ENCODE peak calls at places on chromosome 20, in seven cellular contexts. I is nephron progenitor cell, Q is GM20000, N is AG09319, X is fibroblast of lung, H is heart right ventricle, Y is bronchial epithelial cell. L is an unnamed sample.

GRCh38 chr20:23588434-23589403 is 17.0 kb downstream of the CST9 start:
- DNase-seq in I (no peak), Q (no peak), N (no peak), X (no peak), H (no peak), Y (peak), L (no peak)

GRCh38 chr20:60238992-60239655 is 280.9 kb downstream of the CDH26 start:
- DNase-seq in I (no peak), Q (no peak), N (no peak), X (peak), H (no peak), Y (no peak), L (no peak)

GRCh38 chr20:33482581-33482980 is 7.3 kb upstream of the CBFA2T2 start:
- DNase-seq in I (no peak), Q (no peak), N (no peak), X (no peak), H (no peak), Y (no peak), L (no peak)

GRCh38 chr20:53949319-53949839 is 121.0 kb downstream of the BCAS1 start:
- DNase-seq in I (no peak), Q (peak), N (no peak), X (peak), H (peak), Y (peak), L (peak)

GRCh38 chr20:47124235-47124717 is 229.6 kb downstream of the EYA2 start:
- DNase-seq in I (no peak), Q (no peak), N (no peak), X (no peak), H (no peak), Y (peak), L (no peak)

GRCh38 chr20:56929606-56930005 is 300.5 kb downstream of the TFAP2C start:
- DNase-seq in I (no peak), Q (no peak), N (no peak), X (no peak), H (no peak), Y (no peak), L (no peak)

GRCh38 chr20:48454721-48455490 is 372.9 kb downstream of the PREX1 start:
- DNase-seq in I (no peak), Q (no peak), N (no peak), X (no peak), H (no peak), Y (no peak), L (no peak)

GRCh38 chr20:57325632-57326356 is 3.8 kb upstream of the SPO11 start:
- DNase-seq in I (no peak), Q (no peak), N (no peak), X (no peak), H (no peak), Y (no peak), L (no peak)

GRCh38 chr20:61682998-61683681 is 382.5 kb downstream of the TAF4 start:
- DNase-seq in I (no peak), Q (no peak), N (no peak), X (peak), H (no peak), Y (no peak), L (no peak)

GRCh38 chr20:59676877-59677140 is 72.5 kb downstream of the PHACTR3 start:
- DNase-seq in I (no peak), Q (no peak), N (no peak), X (no peak), H (no peak), Y (no peak), L (no peak)

GRCh38 chr20:17845701-17846475 is 122.7 kb downstream of the SNX5 start:
- DNase-seq in I (no peak), Q (no peak), N (no peak), X (peak), H (no peak), Y (no peak), L (no peak)

GRCh38 chr20:417801-418342 is 9.8 kb downstream of the RBCK1 start:
- DNase-seq in I (no peak), Q (no peak), N (no peak), X (no peak), H (no peak), Y (no peak), L (no peak)

GRCh38 chr20:2585811-2586210 is 49.4 kb downstream of the TMC2 start:
- DNase-seq in I (no peak), Q (no peak), N (no peak), X (peak), H (no peak), Y (peak), L (peak)

GRCh38 chr20:22583773-22584629 is at the start of gene FOXA2:
- DNase-seq in I (peak), Q (no peak), N (no peak), X (no peak), H (no peak), Y (peak), L (peak)

GRCh38 chr20:22582386-22582959 is 1.9 kb downstream of the FOXA2 start:
- DNase-seq in I (no peak), Q (no peak), N (no peak), X (no peak), H (no peak), Y (peak), L (no peak)

GRCh38 chr20:22581437-22582385 is 2.7 kb downstream of the FOXA2 start:
- DNase-seq in I (peak), Q (no peak), N (no peak), X (no peak), H (no peak), Y (no peak), L (no peak)

GRCh38 chr20:22584630-22584921 is 204 bp upstream of the FOXA2 start:
- DNase-seq in I (peak), Q (no peak), N (no peak), X (no peak), H (no peak), Y (peak), L (peak)

GRCh38 chr20:22582960-22583772 is 1.2 kb downstream of the FOXA2 start:
- DNase-seq in I (peak), Q (no peak), N (no peak), X (no peak), H (no peak), Y (peak), L (no peak)
- TF ChIP-seq CTCF in I (no peak), Q (no peak), N (no peak), X (no peak), H (no peak), Y (peak), L (no peak)

GRCh38 chr20:12798286-12798685 is 210.5 kb upstream of the SPTLC3 start:
- DNase-seq in I (no peak), Q (no peak), N (no peak), X (no peak), H (no peak), Y (no peak), L (no peak)
- TF ChIP-seq CTCF in I (no peak), Q (no peak), N (no peak), X (no peak), H (no peak), Y (no peak), L (no peak)

DNA sequence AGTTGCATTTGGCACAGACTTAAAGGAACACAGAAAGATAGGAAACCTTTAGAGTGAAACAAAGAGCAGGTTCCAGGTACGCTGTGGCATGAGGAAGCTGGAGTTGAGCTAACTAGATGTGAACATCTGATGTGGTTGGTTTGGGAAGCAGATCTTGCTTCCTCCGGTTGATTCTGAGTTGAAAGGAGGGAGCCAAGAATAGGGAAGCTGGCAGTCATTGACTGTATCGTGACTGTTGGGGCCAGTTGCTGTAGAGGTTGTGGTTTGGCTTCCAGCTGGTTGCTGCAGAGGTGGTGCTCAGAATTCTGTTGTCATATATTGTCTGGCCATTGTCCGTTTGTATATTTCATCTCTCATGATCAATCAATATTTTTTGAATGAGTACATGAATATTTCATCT is 325.9 kb downstream of the PLCB1 start:
- DNase-seq in I (no peak), Q (no peak), N (no peak), X (no peak), H (no peak), Y (no peak), L (no peak)
- TF ChIP-seq CTCF in I (no peak), Q (no peak), N (no peak), X (no peak), H (no peak), Y (no peak), L (no peak)

GRCh38 chr20:51386586-51386985 is 155.9 kb downstream of the NFATC2 start:
- DNase-seq in I (no peak), Q (no peak), N (no peak), X (no peak), H (no peak), Y (no peak), L (no peak)

GRCh38 chr20:51383891-51384510 is 158.5 kb downstream of the NFATC2 start:
- DNase-seq in I (no peak), Q (no peak), N (no peak), X (no peak), H (no peak), Y (peak), L (peak)

GRCh38 chr20:51384854-51385253 is 157.7 kb downstream of the NFATC2 start:
- DNase-seq in I (no peak), Q (no peak), N (no peak), X (no peak), H (no peak), Y (no peak), L (no peak)

GRCh38 chr20:51387125-51387865 is 155.2 kb downstream of the NFATC2 start:
- DNase-seq in I (no peak), Q (no peak), N (no peak), X (no peak), H (no peak), Y (no peak), L (no peak)

GRCh38 chr20:51385941-51386530 is 156.5 kb downstream of the NFATC2 start:
- DNase-seq in I (no peak), Q (peak), N (no peak), X (peak), H (no peak), Y (peak), L (peak)
- TF ChIP-seq CTCF in I (peak), Q (peak), N (peak), X (peak), H (peak), Y (peak), L (peak)

GRCh38 chr20:35771689-35772562 is at the start of gene PHF20:
- DNase-seq in I (peak), Q (peak), N (peak), X (peak), H (peak), Y (peak), L (peak)
- TF ChIP-seq CTCF in I (no peak), Q (no peak), N (no peak), X (no peak), H (no peak), Y (no peak), L (no peak)

DNA sequence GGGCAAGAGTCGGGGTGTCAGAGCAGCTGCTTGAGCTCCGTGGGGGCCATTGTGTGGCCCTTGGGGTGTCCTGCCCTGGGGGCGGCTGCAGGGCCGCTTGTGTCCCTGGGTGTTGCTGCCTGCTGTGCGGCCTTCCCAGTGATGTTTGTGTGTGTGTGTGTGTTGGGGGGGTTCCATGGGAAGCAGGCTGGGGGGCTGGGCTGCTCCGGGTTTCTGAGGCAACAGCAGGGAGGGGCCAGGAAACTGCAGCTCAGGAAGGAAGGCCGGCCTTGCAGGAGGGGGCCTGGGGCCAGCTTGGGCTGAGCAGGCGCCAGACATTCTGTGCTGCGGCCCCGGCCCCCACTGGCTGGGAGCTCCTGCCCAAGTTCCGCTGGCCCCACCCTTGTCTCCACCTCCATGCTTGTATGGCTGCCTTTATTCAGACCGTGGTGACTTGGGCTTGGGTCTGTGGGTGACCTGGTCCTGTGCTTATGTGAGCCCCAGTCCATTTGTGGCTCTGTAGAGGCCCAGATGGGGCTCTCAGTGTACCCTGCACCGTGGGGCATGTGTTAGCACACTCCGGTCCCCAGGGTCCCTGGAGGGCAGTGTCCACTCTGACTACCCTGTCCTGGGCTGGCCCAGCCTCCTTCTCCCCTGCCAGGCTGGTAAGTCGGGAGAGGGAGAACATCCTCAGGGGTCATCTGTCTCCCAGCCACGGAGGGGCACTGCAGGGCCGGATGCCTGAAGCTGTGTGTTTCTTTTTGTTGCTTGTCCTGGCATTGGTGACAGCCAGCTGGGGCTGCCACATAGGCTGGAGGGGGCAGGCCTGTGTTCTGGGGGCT is 4.6 kb upstream of the SOX18 start:
- DNase-seq in I (peak), Q (peak), N (no peak), X (no peak), H (peak), Y (no peak), L (peak)
- TF ChIP-seq CTCF in I (no peak), Q (no peak), N (no peak), X (peak), H (no peak), Y (peak), L (no peak)

GRCh38 chr20:39823239-39823638 is 861.1 kb downstream of the DHX35 start:
- DNase-seq in I (no peak), Q (no peak), N (peak), X (peak), H (no peak), Y (no peak), L (no peak)
- TF ChIP-seq CTCF in I (no peak), Q (no peak), N (no peak), X (no peak), H (no peak), Y (no peak), L (no peak)

DNA sequence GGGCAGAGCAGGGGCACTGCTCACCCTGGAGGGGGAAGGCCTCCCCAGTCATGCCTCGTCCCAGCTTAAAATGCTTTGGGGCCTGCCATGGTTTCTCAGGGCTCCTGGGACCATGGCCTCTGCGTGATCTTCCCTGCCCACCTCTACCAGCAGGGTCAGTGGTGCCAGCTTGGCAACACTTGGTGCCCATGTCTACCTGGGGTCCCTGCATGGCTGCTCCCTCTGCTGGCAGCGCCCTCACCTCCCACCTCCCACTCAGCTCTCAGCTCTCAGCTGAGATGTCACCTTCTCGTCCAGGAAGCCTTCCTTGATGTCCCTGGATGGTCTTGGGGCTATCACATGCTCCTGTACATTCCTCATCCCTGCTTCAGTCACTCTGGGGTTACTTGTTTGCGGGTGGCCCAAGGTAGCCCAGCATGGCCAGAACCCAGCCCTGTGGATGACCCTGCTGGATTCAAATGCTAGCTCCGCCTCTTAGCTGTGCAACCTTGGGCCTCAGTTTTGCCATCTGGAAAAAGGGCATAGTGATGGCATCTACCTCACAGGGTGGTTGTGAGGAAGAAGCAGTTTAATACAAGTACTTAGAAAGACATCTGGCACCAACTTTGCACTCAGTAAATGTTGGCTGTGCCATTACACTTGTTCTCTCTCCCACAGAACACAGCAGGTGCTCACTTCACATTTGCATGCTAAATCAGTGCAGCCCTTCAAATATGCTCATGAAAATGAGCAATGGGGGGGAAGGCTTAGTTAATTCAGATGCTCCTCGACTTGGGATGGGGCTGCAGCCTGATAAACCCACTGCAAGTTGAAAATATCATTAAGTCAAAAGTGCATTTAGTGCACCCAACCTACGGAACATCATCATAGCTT is 53.5 kb upstream of the PTPN1 start:
- DNase-seq in I (no peak), Q (no peak), N (no peak), X (no peak), H (no peak), Y (no peak), L (no peak)
- TF ChIP-seq CTCF in I (no peak), Q (no peak), N (peak), X (peak), H (no peak), Y (peak), L (no peak)

GRCh38 chr20:52379723-52380336 is 188.3 kb upstream of the ZFP64 start:
- DNase-seq in I (peak), Q (peak), N (no peak), X (no peak), H (peak), Y (peak), L (peak)
- TF ChIP-seq CTCF in I (peak), Q (peak), N (peak), X (peak), H (peak), Y (peak), L (peak)

L was measured in MCF 10A.